ENCODE peak calls at places on chromosomes 5 and 9, in six cellular contexts. N is stomach, J is transverse colon, X is H54, B is suprapubic skin, C is tibial nerve. W is an unnamed sample.

GRCh38 chr9:127898433-127899199 is 787 bp downstream of the ST6GALNAC6 start:
- DNase-seq in N (no peak), J (peak; percentile 40), X (no peak), B (peak; percentile 85), C (peak; percentile 67), W (no peak)

GRCh38 chr5:14364096-14364495 is 217.5 kb upstream of the OTULINL start:
- DNase-seq in N (no peak), J (no peak), X (no peak), B (no peak), C (no peak), W (no peak)

GRCh38 chr5:122007445-122008010 is 45.8 kb downstream of the SRFBP1 start:
- DNase-seq in N (no peak), J (no peak), X (no peak), B (no peak), C (no peak), W (no peak)

GRCh38 chr5:122726990-122727616 is 47.8 kb upstream of the SNX2 start:
- DNase-seq in N (no peak), J (no peak), X (peak; percentile 37), B (no peak), C (no peak), W (no peak)

GRCh38 chr5:136891601-136892000 is 526.3 kb upstream of the TRPC7 start:
- DNase-seq in N (no peak), J (no peak), X (no peak), B (no peak), C (no peak), W (no peak)

GRCh38 chr9:89277454-89277853 is 33.5 kb upstream of the CKS2 start:
- DNase-seq in N (peak; percentile 33), J (peak; percentile 13), X (no peak), B (no peak), C (no peak), W (no peak)

GRCh38 chr5:38736089-38736488 is 109.7 kb upstream of the OSMR start:
- DNase-seq in N (no peak), J (no peak), X (no peak), B (no peak), C (no peak), W (no peak)

GRCh38 chr9:23123048-23123632 is 676.5 kb downstream of the DMRTA1 start:
- DNase-seq in N (no peak), J (peak; percentile 10), X (no peak), B (no peak), C (peak; percentile 9), W (no peak)

GRCh38 chr5:1200495-1201326 is 684 bp upstream of the SLC6A19 start:
- DNase-seq in N (no peak), J (no peak), X (no peak), B (no peak), C (no peak), W (no peak)

GRCh38 chr9:133148351-133149129 is 15.2 kb downstream of the GBGT1 start:
- DNase-seq in N (peak; percentile 68), J (peak; percentile 65), X (peak; percentile 64), B (peak; percentile 87), C (no peak), W (no peak)

GRCh38 chr5:14008819-14009311 is 64.4 kb upstream of the DNAH5 start:
- DNase-seq in N (peak; percentile 60), J (no peak), X (no peak), B (no peak), C (no peak), W (no peak)

GRCh38 chr9:130499804-130500263 is 55.1 kb downstream of the ASS1 start:
- DNase-seq in N (peak; percentile 51), J (peak; percentile 80), X (no peak), B (no peak), C (no peak), W (no peak)

GRCh38 chr5:151880304-151880703 is 44.3 kb downstream of the GLRA1 start:
- DNase-seq in N (no peak), J (no peak), X (no peak), B (no peak), C (no peak), W (no peak)

GRCh38 chr9:122991370-122991830 is 42.1 kb upstream of the GPR21 start:
- DNase-seq in N (no peak), J (no peak), X (peak; percentile 71), B (no peak), C (peak; percentile 43), W (peak; percentile 12)

GRCh38 chr5:42547146-42547545 is 123.9 kb downstream of the GHR start:
- DNase-seq in N (no peak), J (no peak), X (no peak), B (no peak), C (no peak), W (no peak)

GRCh38 chr5:154193176-154193575 is 2.6 kb downstream of the GALNT10 start:
- DNase-seq in N (no peak), J (no peak), X (no peak), B (no peak), C (no peak), W (no peak)

GRCh38 chr5:10333154-10334006 is 20.1 kb upstream of the MARCHF6 start:
- DNase-seq in N (peak; percentile 60), J (peak; percentile 51), X (no peak), B (no peak), C (no peak), W (peak; percentile 52)
- TF ChIP-seq POLR2A in N (no peak), J (no peak), X (no peak), B (no peak), C (no peak), W (no peak)

GRCh38 chr9:35666547-35666946 is 1.6 kb upstream of the ARHGEF39 start:
- DNase-seq in N (no peak), J (no peak), X (no peak), B (no peak), C (no peak), W (no peak)

GRCh38 chr9:35664531-35665470 is at the start of gene ARHGEF39:
- DNase-seq in N (peak; percentile 89), J (peak; percentile 91), X (peak; percentile 76), B (peak; percentile 84), C (peak; percentile 55), W (peak; percentile 89)

GRCh38 chr9:35666045-35666444 is 1.1 kb upstream of the ARHGEF39 start:
- DNase-seq in N (no peak), J (no peak), X (no peak), B (no peak), C (no peak), W (no peak)

GRCh38 chr9:35667939-35668338 is 2.9 kb upstream of the ARHGEF39 start:
- DNase-seq in N (no peak), J (no peak), X (no peak), B (no peak), C (no peak), W (no peak)

DNA sequence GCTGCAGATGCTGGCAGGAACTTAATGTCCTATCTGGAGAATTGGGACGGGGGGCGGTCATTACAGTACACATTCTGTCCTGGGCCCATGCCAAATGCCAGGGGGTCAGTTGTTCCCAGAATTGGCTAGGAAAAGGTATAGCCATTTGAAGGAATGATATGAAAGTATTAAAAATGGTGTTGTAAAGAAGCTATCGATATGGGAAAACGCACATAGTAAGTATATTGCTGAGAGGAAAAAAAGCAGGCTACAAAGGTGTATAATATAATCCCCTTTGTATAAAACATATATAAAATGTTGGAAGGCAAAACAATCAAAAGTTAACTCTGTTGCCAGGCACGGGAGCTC is 450 bp upstream of the ARHGEF39 start:
- DNase-seq in N (no peak), J (no peak), X (no peak), B (no peak), C (no peak), W (no peak)
- TF ChIP-seq POLR2A in N (no peak), J (no peak), X (no peak), B (no peak), C (no peak), W (no peak)

GRCh38 chr9:101398930-101399640 is 434 bp downstream of the ZNF189 start:
- DNase-seq in N (peak; percentile 31), J (peak; percentile 7), X (no peak), B (peak; percentile 63), C (peak; percentile 16), W (no peak)

GRCh38 chr9:101397746-101398334 is 578 bp downstream of the MRPL50 start:
- DNase-seq in N (no peak), J (peak; percentile 7), X (no peak), B (no peak), C (no peak), W (no peak)

GRCh38 chr9:101400120-101400519 is 1.5 kb downstream of the ZNF189 start:
- DNase-seq in N (no peak), J (peak; percentile 10), X (no peak), B (no peak), C (no peak), W (no peak)

GRCh38 chr9:101399641-101399965 is 952 bp downstream of the ZNF189 start:
- DNase-seq in N (no peak), J (no peak), X (no peak), B (no peak), C (no peak), W (no peak)

DNA sequence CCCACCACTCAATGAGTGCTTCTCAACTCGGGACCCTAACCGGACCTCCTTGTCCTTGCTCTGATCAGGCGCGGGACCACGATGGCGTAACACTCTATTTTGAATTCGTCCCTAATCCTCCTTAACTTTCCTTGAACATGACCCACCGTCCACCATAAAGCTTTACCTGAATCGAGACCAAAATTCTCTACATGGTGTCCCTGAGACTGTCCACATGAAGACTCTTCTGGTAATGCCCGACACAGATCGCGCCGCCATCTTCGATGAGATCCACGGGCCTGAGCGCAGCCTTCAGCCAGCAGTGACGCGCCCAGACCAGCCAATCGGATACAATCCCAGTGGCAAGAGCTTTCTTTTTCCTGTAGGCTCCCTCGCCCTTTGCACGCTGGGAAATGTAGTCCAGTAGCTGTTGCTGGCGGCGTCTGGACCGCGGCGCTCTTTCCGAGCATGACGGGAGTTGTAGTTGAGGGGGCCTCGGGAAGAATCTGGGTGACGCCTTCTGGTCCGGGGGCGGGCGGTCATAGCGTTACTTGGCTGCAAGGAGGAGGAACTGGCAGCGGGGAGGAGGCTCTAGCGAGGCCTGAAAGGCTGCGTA is at the start of the genes MRPL50 and ZNF189:
- DNase-seq in N (peak; percentile 98), J (peak; percentile 98), X (peak; percentile 96), B (peak; percentile 99), C (peak; percentile 99), W (peak; percentile 71)
- TF ChIP-seq POLR2A in N (peak; percentile 27), J (peak; percentile 84), X (peak; percentile 81), B (no peak), C (peak; percentile 62), W (peak; percentile 95)

GRCh38 chr5:54279960-54280359 is 30.4 kb downstream of the ARL15 start:
- DNase-seq in N (no peak), J (no peak), X (no peak), B (no peak), C (no peak), W (no peak)

GRCh38 chr5:54285573-54286124 is 24.7 kb downstream of the ARL15 start:
- DNase-seq in N (no peak), J (peak; percentile 50), X (no peak), B (no peak), C (no peak), W (no peak)

GRCh38 chr5:54278979-54279717 is 31.2 kb downstream of the ARL15 start:
- DNase-seq in N (no peak), J (no peak), X (no peak), B (no peak), C (no peak), W (no peak)

GRCh38 chr5:54281933-54282332 is 28.4 kb downstream of the ARL15 start:
- DNase-seq in N (no peak), J (no peak), X (no peak), B (no peak), C (no peak), W (no peak)

DNA sequence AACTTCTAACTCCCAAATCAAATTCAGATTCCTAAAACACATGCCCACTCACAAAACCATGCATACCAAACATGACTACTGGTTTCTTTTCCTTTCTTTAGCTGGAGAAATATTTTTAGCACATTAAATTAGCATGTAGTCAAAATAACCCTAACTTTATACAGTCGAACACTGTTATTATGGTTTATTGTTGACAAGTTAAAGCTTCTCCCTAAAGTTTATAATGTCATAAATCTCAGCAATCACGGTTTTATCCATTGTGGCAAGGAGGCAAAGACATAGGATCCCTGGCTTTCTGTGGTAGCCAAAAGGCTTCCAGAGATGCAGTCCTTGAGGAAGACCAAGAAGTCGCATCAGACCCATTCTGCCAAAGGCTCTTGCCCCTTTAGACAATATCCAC is 27.5 kb downstream of the ARL15 start:
- DNase-seq in N (no peak), J (no peak), X (no peak), B (no peak), C (no peak), W (no peak)
- TF ChIP-seq POLR2A in N (no peak), J (no peak), X (no peak), B (no peak), C (no peak), W (no peak)

W was measured in GM12891.